ENCODE peak calls at places on chromosomes 16 and 17, in eight cellular contexts. One of them, this sample, is unnamed.

GRCh38 chr17:77137111-77137510 is 3.7 kb upstream of the SEC14L1 start:
- DNase-seq in GM12891: no peak
- DNase-seq in GM12878: no peak
- DNase-seq in GM13976: no peak
- DNase-seq in testis: no peak
- DNase-seq in HS-5: no peak
- DNase-seq in activated CD8-positive, alpha-beta T cell treated with anti-CD3 and anti-CD28 coated beads, Interleukin-2, amount 10 ng/mL, durations not matched to agents 7 days and 5 days: no peak
- DNase-seq in NCI-H1417: no peak
- DNase-seq in this sample: no peak

GRCh38 chr16:397135-397661 is at the start of gene NME4:
- DNase-seq in activated CD8-positive, alpha-beta T cell treated with anti-CD3 and anti-CD28 coated beads, Interleukin-2, amount 10 ng/mL, durations not matched to agents 7 days and 5 days: no peak
- DNase-seq in NCI-H1417: no peak
- DNase-seq in GM12878: no peak
- DNase-seq in HS-5: no peak
- DNase-seq in GM13976: peak
- DNase-seq in GM12891: peak
- DNase-seq in testis: peak
- DNase-seq in this sample: no peak

GRCh38 chr17:8125947-8126305 is 2.0 kb upstream of the HES7 start:
- DNase-seq in NCI-H1417: no peak
- DNase-seq in GM13976: no peak
- DNase-seq in GM12891: no peak
- DNase-seq in GM12878: no peak
- DNase-seq in HS-5: no peak
- DNase-seq in testis: no peak
- DNase-seq in activated CD8-positive, alpha-beta T cell treated with anti-CD3 and anti-CD28 coated beads, Interleukin-2, amount 10 ng/mL, durations not matched to agents 7 days and 5 days: peak
- DNase-seq in this sample: no peak

GRCh38 chr16:28537964-28538732 is 626 bp downstream of the NUPR1 start:
- DNase-seq in GM12891: no peak
- DNase-seq in testis: peak
- DNase-seq in GM12878: no peak
- DNase-seq in GM13976: no peak
- DNase-seq in NCI-H1417: no peak
- DNase-seq in HS-5: no peak
- DNase-seq in activated CD8-positive, alpha-beta T cell treated with anti-CD3 and anti-CD28 coated beads, Interleukin-2, amount 10 ng/mL, durations not matched to agents 7 days and 5 days: no peak
- DNase-seq in this sample: no peak

GRCh38 chr17:8192070-8192815 is 2.3 kb upstream of the BORCS6 start:
- DNase-seq in testis: peak
- DNase-seq in GM13976: peak
- DNase-seq in GM12891: no peak
- DNase-seq in NCI-H1417: peak
- DNase-seq in HS-5: peak
- DNase-seq in activated CD8-positive, alpha-beta T cell treated with anti-CD3 and anti-CD28 coated beads, Interleukin-2, amount 10 ng/mL, durations not matched to agents 7 days and 5 days: peak
- DNase-seq in GM12878: peak
- DNase-seq in this sample: no peak

GRCh38 chr16:88839026-88839529 is 17.7 kb downstream of the GALNS start:
- DNase-seq in activated CD8-positive, alpha-beta T cell treated with anti-CD3 and anti-CD28 coated beads, Interleukin-2, amount 10 ng/mL, durations not matched to agents 7 days and 5 days: no peak
- DNase-seq in testis: no peak
- DNase-seq in NCI-H1417: no peak
- DNase-seq in GM12878: no peak
- DNase-seq in HS-5: no peak
- DNase-seq in GM12891: no peak
- DNase-seq in GM13976: no peak
- DNase-seq in this sample: no peak

GRCh38 chr17:33494156-33494555 is 201.1 kb upstream of the ASIC2 start:
- DNase-seq in GM13976: no peak
- DNase-seq in GM12878: no peak
- DNase-seq in activated CD8-positive, alpha-beta T cell treated with anti-CD3 and anti-CD28 coated beads, Interleukin-2, amount 10 ng/mL, durations not matched to agents 7 days and 5 days: no peak
- DNase-seq in NCI-H1417: no peak
- DNase-seq in HS-5: no peak
- DNase-seq in GM12891: no peak
- DNase-seq in testis: no peak
- DNase-seq in this sample: no peak

GRCh38 chr17:2143332-2143731 is 88.4 kb downstream of the HIC1 start:
- DNase-seq in GM12891: no peak
- DNase-seq in activated CD8-positive, alpha-beta T cell treated with anti-CD3 and anti-CD28 coated beads, Interleukin-2, amount 10 ng/mL, durations not matched to agents 7 days and 5 days: no peak
- DNase-seq in GM12878: no peak
- DNase-seq in testis: no peak
- DNase-seq in HS-5: no peak
- DNase-seq in GM13976: no peak
- DNase-seq in NCI-H1417: no peak
- DNase-seq in this sample: no peak

GRCh38 chr16:56600398-56600999 is 7.9 kb upstream of the MT2A start:
- DNase-seq in GM12878: no peak
- DNase-seq in activated CD8-positive, alpha-beta T cell treated with anti-CD3 and anti-CD28 coated beads, Interleukin-2, amount 10 ng/mL, durations not matched to agents 7 days and 5 days: peak
- DNase-seq in testis: peak
- DNase-seq in GM12891: no peak
- DNase-seq in NCI-H1417: no peak
- DNase-seq in GM13976: peak
- DNase-seq in HS-5: no peak
- DNase-seq in this sample: no peak

GRCh38 chr17:63476857-63477470 is at the start of gene ACE:
- DNase-seq in HS-5: no peak
- DNase-seq in GM13976: peak
- DNase-seq in NCI-H1417: peak
- DNase-seq in activated CD8-positive, alpha-beta T cell treated with anti-CD3 and anti-CD28 coated beads, Interleukin-2, amount 10 ng/mL, durations not matched to agents 7 days and 5 days: peak
- DNase-seq in GM12878: no peak
- DNase-seq in GM12891: peak
- DNase-seq in testis: peak
- DNase-seq in this sample: peak

GRCh38 chr17:82101767-82102679 is 4.0 kb upstream of the FASN start:
- DNase-seq in HS-5: no peak
- DNase-seq in GM13976: no peak
- DNase-seq in testis: no peak
- DNase-seq in NCI-H1417: no peak
- DNase-seq in activated CD8-positive, alpha-beta T cell treated with anti-CD3 and anti-CD28 coated beads, Interleukin-2, amount 10 ng/mL, durations not matched to agents 7 days and 5 days: no peak
- DNase-seq in GM12891: no peak
- DNase-seq in GM12878: no peak
- DNase-seq in this sample: no peak

GRCh38 chr16:70695351-70696070 is 9.7 kb upstream of the MTSS2 start:
- DNase-seq in GM13976: no peak
- DNase-seq in HS-5: no peak
- DNase-seq in testis: peak
- DNase-seq in NCI-H1417: peak
- DNase-seq in GM12878: no peak
- DNase-seq in GM12891: no peak
- DNase-seq in activated CD8-positive, alpha-beta T cell treated with anti-CD3 and anti-CD28 coated beads, Interleukin-2, amount 10 ng/mL, durations not matched to agents 7 days and 5 days: peak
- DNase-seq in this sample: no peak

GRCh38 chr17:50946891-50947843 is 81.0 kb upstream of the TOB1 start:
- DNase-seq in activated CD8-positive, alpha-beta T cell treated with anti-CD3 and anti-CD28 coated beads, Interleukin-2, amount 10 ng/mL, durations not matched to agents 7 days and 5 days: no peak
- DNase-seq in GM12891: no peak
- DNase-seq in GM13976: no peak
- DNase-seq in testis: no peak
- DNase-seq in NCI-H1417: no peak
- DNase-seq in GM12878: no peak
- DNase-seq in HS-5: no peak
- DNase-seq in this sample: no peak